ENCODE peak calls at places on chromosomes 11 and 22, in ten cellular contexts. One of them, this sample, is unnamed.

GRCh38 chr11:58577441-58578135 is 1.3 kb upstream of the ZFP91 start:
- DNase-seq in IMR-90: peak; percentile 97
- DNase-seq in body of pancreas: peak; percentile 54
- DNase-seq in transverse colon: peak; percentile 66
- DNase-seq in ovary: no peak
- DNase-seq in stomach: peak; percentile 50
- DNase-seq in thyroid gland: no peak
- DNase-seq in endothelial cell of umbilical vein: peak; percentile 88
- DNase-seq in right lobe of liver: peak; percentile 61
- DNase-seq in K562: no peak
- DNase-seq in this sample: peak; percentile 78

GRCh38 chr11:14713518-14714244 is 70.1 kb downstream of the PDE3B start:
- DNase-seq in IMR-90: no peak
- DNase-seq in body of pancreas: no peak
- DNase-seq in transverse colon: no peak
- DNase-seq in ovary: no peak
- DNase-seq in stomach: no peak
- DNase-seq in thyroid gland: no peak
- DNase-seq in endothelial cell of umbilical vein: no peak
- DNase-seq in right lobe of liver: no peak
- DNase-seq in K562: no peak
- DNase-seq in this sample: no peak

GRCh38 chr11:128629516-128630106 is 42.3 kb upstream of the ETS1 start:
- DNase-seq in IMR-90: peak; percentile 9
- DNase-seq in body of pancreas: no peak
- DNase-seq in transverse colon: no peak
- DNase-seq in ovary: no peak
- DNase-seq in stomach: no peak
- DNase-seq in thyroid gland: no peak
- DNase-seq in endothelial cell of umbilical vein: no peak
- DNase-seq in right lobe of liver: no peak
- DNase-seq in K562: no peak
- DNase-seq in this sample: no peak

GRCh38 chr11:35750315-35750714 is 87.7 kb downstream of the TRIM44 start:
- DNase-seq in IMR-90: no peak
- DNase-seq in body of pancreas: no peak
- DNase-seq in transverse colon: no peak
- DNase-seq in ovary: no peak
- DNase-seq in stomach: no peak
- DNase-seq in thyroid gland: no peak
- DNase-seq in endothelial cell of umbilical vein: no peak
- DNase-seq in right lobe of liver: no peak
- DNase-seq in K562: no peak
- DNase-seq in this sample: no peak

GRCh38 chr22:19886605-19887250 is 32.1 kb upstream of the GNB1L start:
- DNase-seq in IMR-90: peak; percentile 61
- DNase-seq in body of pancreas: no peak
- DNase-seq in transverse colon: no peak
- DNase-seq in ovary: no peak
- DNase-seq in stomach: no peak
- DNase-seq in thyroid gland: no peak
- DNase-seq in endothelial cell of umbilical vein: peak; percentile 78
- DNase-seq in right lobe of liver: peak; percentile 49
- DNase-seq in K562: no peak
- DNase-seq in this sample: no peak

GRCh38 chr22:23222875-23223565 is 42.7 kb downstream of the BCR start:
- DNase-seq in IMR-90: no peak
- DNase-seq in body of pancreas: no peak
- DNase-seq in transverse colon: no peak
- DNase-seq in ovary: no peak
- DNase-seq in stomach: no peak
- DNase-seq in thyroid gland: no peak
- DNase-seq in endothelial cell of umbilical vein: no peak
- DNase-seq in right lobe of liver: no peak
- DNase-seq in K562: peak; percentile 57
- DNase-seq in this sample: no peak

GRCh38 chr11:125275905-125276634 is 111.5 kb downstream of the PKNOX2 start:
- DNase-seq in IMR-90: peak; percentile 64
- DNase-seq in body of pancreas: no peak
- DNase-seq in transverse colon: no peak
- DNase-seq in ovary: no peak
- DNase-seq in stomach: no peak
- DNase-seq in thyroid gland: peak; percentile 62
- DNase-seq in endothelial cell of umbilical vein: peak; percentile 11
- DNase-seq in right lobe of liver: no peak
- DNase-seq in K562: no peak
- DNase-seq in this sample: no peak

GRCh38 chr11:29634248-29634647 is 382.6 kb downstream of the KCNA4 start:
- DNase-seq in IMR-90: no peak
- DNase-seq in body of pancreas: no peak
- DNase-seq in transverse colon: no peak
- DNase-seq in ovary: no peak
- DNase-seq in stomach: no peak
- DNase-seq in thyroid gland: no peak
- DNase-seq in endothelial cell of umbilical vein: peak; percentile 29
- DNase-seq in right lobe of liver: no peak
- DNase-seq in K562: no peak
- DNase-seq in this sample: no peak

GRCh38 chr11:119907122-119907933 is 178.3 kb upstream of the NECTIN1 start:
- DNase-seq in IMR-90: no peak
- DNase-seq in body of pancreas: peak; percentile 81
- DNase-seq in transverse colon: peak; percentile 82
- DNase-seq in ovary: no peak
- DNase-seq in stomach: peak; percentile 90
- DNase-seq in thyroid gland: no peak
- DNase-seq in endothelial cell of umbilical vein: no peak
- DNase-seq in right lobe of liver: peak; percentile 67
- DNase-seq in K562: no peak
- DNase-seq in this sample: no peak

GRCh38 chr22:37284807-37285355 is 2.6 kb downstream of the CYTH4 start:
- DNase-seq in IMR-90: no peak
- DNase-seq in body of pancreas: peak; percentile 12
- DNase-seq in transverse colon: peak; percentile 63
- DNase-seq in ovary: no peak
- DNase-seq in stomach: peak; percentile 40
- DNase-seq in thyroid gland: peak; percentile 16
- DNase-seq in endothelial cell of umbilical vein: no peak
- DNase-seq in right lobe of liver: peak; percentile 53
- DNase-seq in K562: no peak
- DNase-seq in this sample: no peak

GRCh38 chr11:111735262-111736116 is 30.7 kb downstream of the PPP2R1B start:
- DNase-seq in IMR-90: peak; percentile 99
- DNase-seq in body of pancreas: peak; percentile 67
- DNase-seq in transverse colon: peak; percentile 63
- DNase-seq in ovary: peak; percentile 84
- DNase-seq in stomach: peak; percentile 54
- DNase-seq in thyroid gland: peak; percentile 89
- DNase-seq in endothelial cell of umbilical vein: peak; percentile 98
- DNase-seq in right lobe of liver: peak; percentile 79
- DNase-seq in K562: no peak
- DNase-seq in this sample: peak; percentile 12

GRCh38 chr11:43643898-43644625 is 36.5 kb upstream of the HSD17B12 start:
- DNase-seq in IMR-90: peak; percentile 82
- DNase-seq in body of pancreas: peak; percentile 90
- DNase-seq in transverse colon: peak; percentile 89
- DNase-seq in ovary: peak; percentile 87
- DNase-seq in stomach: peak; percentile 90
- DNase-seq in thyroid gland: peak; percentile 85
- DNase-seq in endothelial cell of umbilical vein: peak; percentile 84
- DNase-seq in right lobe of liver: peak; percentile 86
- DNase-seq in K562: peak; percentile 91
- DNase-seq in this sample: peak; percentile 92
- TF ChIP-seq POLR2A in IMR-90: peak; percentile 39
- TF ChIP-seq POLR2A in body of pancreas: no peak
- TF ChIP-seq POLR2A in transverse colon: peak; percentile 30
- TF ChIP-seq POLR2A in ovary: no peak
- TF ChIP-seq POLR2A in stomach: no peak
- TF ChIP-seq POLR2A in thyroid gland: no peak
- TF ChIP-seq POLR2A in endothelial cell of umbilical vein: peak; percentile 83
- TF ChIP-seq POLR2A in right lobe of liver: peak; percentile 47
- TF ChIP-seq POLR2A in K562: peak; percentile 85
- TF ChIP-seq POLR2A in this sample: peak; percentile 75

DNA sequence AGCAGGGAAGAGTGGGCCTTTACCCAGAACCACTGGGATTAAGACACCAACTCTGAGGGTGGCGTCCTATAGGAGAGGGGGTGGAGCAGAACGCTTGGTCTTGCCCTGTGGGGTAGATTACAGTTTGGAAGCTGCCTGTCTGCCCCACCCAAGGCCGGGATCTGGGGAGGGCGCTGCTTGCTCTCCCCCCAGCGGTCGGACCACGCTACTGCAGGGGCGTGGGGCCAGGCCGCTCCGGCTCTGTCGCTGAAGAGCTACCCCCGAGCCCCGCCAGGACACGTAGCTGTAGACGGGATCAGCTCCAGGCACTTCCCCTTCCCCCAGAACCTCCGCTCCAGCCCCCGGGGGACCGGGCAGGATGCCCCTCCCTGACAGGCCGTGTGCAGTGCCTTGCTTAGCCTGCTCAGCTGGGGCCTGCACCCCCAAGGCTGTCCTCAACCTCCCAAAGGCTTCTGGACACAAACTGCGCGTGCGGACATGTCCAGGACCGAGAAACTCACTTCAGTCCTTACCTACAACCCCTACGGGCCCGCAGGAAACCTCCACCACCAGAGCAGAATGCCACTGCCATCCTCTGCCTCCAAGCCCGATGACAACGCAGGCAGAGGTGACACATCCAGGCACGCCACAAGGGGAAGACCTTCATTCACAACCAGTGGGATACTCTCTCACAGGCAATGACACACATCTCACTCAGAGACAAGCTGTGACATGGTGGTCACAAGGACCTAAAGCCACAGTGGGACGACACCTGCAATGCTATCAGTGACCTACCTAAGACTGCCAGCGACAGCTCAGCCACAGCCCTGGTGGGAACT is 3.6 kb downstream of the AHNAK start:
- DNase-seq in IMR-90: peak; percentile 70
- DNase-seq in body of pancreas: peak; percentile 70
- DNase-seq in transverse colon: peak; percentile 87
- DNase-seq in ovary: peak; percentile 86
- DNase-seq in stomach: peak; percentile 80
- DNase-seq in thyroid gland: peak; percentile 61
- DNase-seq in endothelial cell of umbilical vein: peak; percentile 75
- DNase-seq in right lobe of liver: peak; percentile 82
- DNase-seq in K562: peak; percentile 87
- DNase-seq in this sample: peak; percentile 88
- TF ChIP-seq POLR2A in IMR-90: no peak
- TF ChIP-seq POLR2A in body of pancreas: no peak
- TF ChIP-seq POLR2A in transverse colon: no peak
- TF ChIP-seq POLR2A in ovary: no peak
- TF ChIP-seq POLR2A in stomach: no peak
- TF ChIP-seq POLR2A in thyroid gland: no peak
- TF ChIP-seq POLR2A in endothelial cell of umbilical vein: no peak
- TF ChIP-seq POLR2A in right lobe of liver: no peak
- TF ChIP-seq POLR2A in K562: no peak
- TF ChIP-seq POLR2A in this sample: no peak

GRCh38 chr22:31347251-31348008 is 1.3 kb upstream of the PATZ1 start:
- DNase-seq in IMR-90: peak; percentile 62
- DNase-seq in body of pancreas: peak; percentile 76
- DNase-seq in transverse colon: peak; percentile 72
- DNase-seq in ovary: peak; percentile 77
- DNase-seq in stomach: peak; percentile 67
- DNase-seq in thyroid gland: peak; percentile 68
- DNase-seq in endothelial cell of umbilical vein: peak; percentile 68
- DNase-seq in right lobe of liver: peak; percentile 69
- DNase-seq in K562: no peak
- DNase-seq in this sample: peak; percentile 74
- TF ChIP-seq POLR2A in IMR-90: no peak
- TF ChIP-seq POLR2A in body of pancreas: no peak
- TF ChIP-seq POLR2A in transverse colon: peak; percentile 41
- TF ChIP-seq POLR2A in ovary: no peak
- TF ChIP-seq POLR2A in stomach: no peak
- TF ChIP-seq POLR2A in thyroid gland: no peak
- TF ChIP-seq POLR2A in endothelial cell of umbilical vein: peak; percentile 77
- TF ChIP-seq POLR2A in right lobe of liver: no peak
- TF ChIP-seq POLR2A in K562: no peak
- TF ChIP-seq POLR2A in this sample: peak; percentile 71

GRCh38 chr11:95148938-95149337 is 59.3 kb downstream of the ENDOD1 start:
- DNase-seq in IMR-90: no peak
- DNase-seq in body of pancreas: no peak
- DNase-seq in transverse colon: no peak
- DNase-seq in ovary: no peak
- DNase-seq in stomach: no peak
- DNase-seq in thyroid gland: no peak
- DNase-seq in endothelial cell of umbilical vein: no peak
- DNase-seq in right lobe of liver: no peak
- DNase-seq in K562: peak; percentile 53
- DNase-seq in this sample: peak; percentile 45

GRCh38 chr11:95149659-95150294 is 60.1 kb downstream of the ENDOD1 start:
- DNase-seq in IMR-90: no peak
- DNase-seq in body of pancreas: peak; percentile 58
- DNase-seq in transverse colon: peak; percentile 57
- DNase-seq in ovary: no peak
- DNase-seq in stomach: peak; percentile 62
- DNase-seq in thyroid gland: no peak
- DNase-seq in endothelial cell of umbilical vein: peak; percentile 61
- DNase-seq in right lobe of liver: no peak
- DNase-seq in K562: no peak
- DNase-seq in this sample: peak; percentile 62

GRCh38 chr11:95148421-95148820 is 58.8 kb downstream of the ENDOD1 start:
- DNase-seq in IMR-90: no peak
- DNase-seq in body of pancreas: no peak
- DNase-seq in transverse colon: no peak
- DNase-seq in ovary: no peak
- DNase-seq in stomach: no peak
- DNase-seq in thyroid gland: no peak
- DNase-seq in endothelial cell of umbilical vein: no peak
- DNase-seq in right lobe of liver: no peak
- DNase-seq in K562: no peak
- DNase-seq in this sample: peak; percentile 26

GRCh38 chr11:95152878-95153856 is 63.5 kb downstream of the ENDOD1 start:
- DNase-seq in IMR-90: no peak
- DNase-seq in body of pancreas: no peak
- DNase-seq in transverse colon: no peak
- DNase-seq in ovary: no peak
- DNase-seq in stomach: no peak
- DNase-seq in thyroid gland: no peak
- DNase-seq in endothelial cell of umbilical vein: no peak
- DNase-seq in right lobe of liver: no peak
- DNase-seq in K562: peak; percentile 97
- DNase-seq in this sample: peak; percentile 100

DNA sequence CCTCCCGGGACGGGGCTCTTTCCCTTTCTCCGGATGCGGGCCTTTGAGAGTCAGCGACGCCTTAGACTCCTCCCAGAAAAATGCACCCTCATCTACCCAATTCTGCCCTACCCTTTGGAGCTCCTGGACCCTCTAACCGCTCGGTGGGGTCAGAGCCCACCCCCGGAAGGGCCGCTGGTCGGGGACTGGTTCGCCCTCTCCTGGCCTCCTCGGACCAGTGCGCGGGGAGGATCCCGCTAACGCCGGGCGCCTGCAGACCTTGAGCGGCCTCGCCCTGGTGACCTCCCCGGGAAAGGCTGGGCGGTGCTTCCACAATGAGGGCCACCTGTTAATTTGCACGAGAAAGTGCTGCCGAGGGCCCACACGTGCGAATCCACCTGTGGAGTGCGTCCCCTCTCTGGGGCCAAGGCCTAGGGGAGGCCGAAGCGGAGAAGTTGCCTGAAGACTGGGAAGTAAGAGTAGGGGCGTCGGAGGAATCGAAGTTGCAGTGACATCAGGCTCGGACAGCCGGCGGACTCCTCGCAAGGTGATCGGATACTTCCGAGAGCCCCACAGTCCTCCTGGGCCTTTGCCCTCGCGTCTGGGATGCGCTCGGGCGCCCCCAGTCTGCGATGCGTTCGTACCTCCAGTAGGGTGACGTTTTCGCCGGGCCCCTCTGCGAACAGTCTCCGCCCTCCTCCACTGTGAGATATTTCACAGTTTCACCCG is 61.5 kb downstream of the ENDOD1 start:
- DNase-seq in IMR-90: peak; percentile 78
- DNase-seq in body of pancreas: peak; percentile 93
- DNase-seq in transverse colon: peak; percentile 95
- DNase-seq in ovary: peak; percentile 94
- DNase-seq in stomach: peak; percentile 91
- DNase-seq in thyroid gland: peak; percentile 93
- DNase-seq in endothelial cell of umbilical vein: peak; percentile 92
- DNase-seq in right lobe of liver: peak; percentile 95
- DNase-seq in K562: peak; percentile 82
- DNase-seq in this sample: peak; percentile 97
- TF ChIP-seq POLR2A in IMR-90: no peak
- TF ChIP-seq POLR2A in body of pancreas: peak; percentile 41
- TF ChIP-seq POLR2A in transverse colon: peak; percentile 74
- TF ChIP-seq POLR2A in ovary: peak; percentile 75
- TF ChIP-seq POLR2A in stomach: no peak
- TF ChIP-seq POLR2A in thyroid gland: peak; percentile 34
- TF ChIP-seq POLR2A in endothelial cell of umbilical vein: no peak
- TF ChIP-seq POLR2A in right lobe of liver: peak; percentile 66
- TF ChIP-seq POLR2A in K562: no peak
- TF ChIP-seq POLR2A in this sample: peak; percentile 97